ENCODE peak calls at places on chromosome 7, in four cellular contexts. One of them, this sample, is unnamed.
A peak's percentile ranks its signal among the peaks of the same experiment; 100 is the strongest.

GRCh38 chr7:131002600-131002999 is 268.6 kb upstream of the KLF14 start:
- DNase-seq in T-helper 1 cell: no peak
- DNase-seq in anterior cingulate cortex: no peak
- DNase-seq in cardiac muscle cell: no peak
- DNase-seq in this sample: no peak

GRCh38 chr7:45863715-45864114 is 9.2 kb downstream of the CCDC201 start:
- DNase-seq in T-helper 1 cell: no peak
- DNase-seq in anterior cingulate cortex: no peak
- DNase-seq in cardiac muscle cell: no peak
- DNase-seq in this sample: no peak

GRCh38 chr7:47725031-47725780 is 143.3 kb upstream of the TNS3 start:
- DNase-seq in T-helper 1 cell: no peak
- DNase-seq in anterior cingulate cortex: no peak
- DNase-seq in cardiac muscle cell: no peak
- DNase-seq in this sample: no peak

GRCh38 chr7:130880668-130881067 is 146.7 kb upstream of the KLF14 start:
- DNase-seq in T-helper 1 cell: no peak
- DNase-seq in anterior cingulate cortex: no peak
- DNase-seq in cardiac muscle cell: peak; percentile 58
- DNase-seq in this sample: no peak

GRCh38 chr7:93629291-93629801 is 54.8 kb upstream of the CALCR start:
- DNase-seq in T-helper 1 cell: no peak
- DNase-seq in anterior cingulate cortex: no peak
- DNase-seq in cardiac muscle cell: no peak
- DNase-seq in this sample: no peak

GRCh38 chr7:149869867-149870266 is 3.9 kb upstream of the ATP6V0E2 start:
- DNase-seq in T-helper 1 cell: peak; percentile 40
- DNase-seq in anterior cingulate cortex: no peak
- DNase-seq in cardiac muscle cell: no peak
- DNase-seq in this sample: no peak

GRCh38 chr7:47771301-47771989 is 176.8 kb downstream of the PKD1L1 start:
- DNase-seq in T-helper 1 cell: no peak
- DNase-seq in anterior cingulate cortex: no peak
- DNase-seq in cardiac muscle cell: no peak
- DNase-seq in this sample: no peak

GRCh38 chr7:137755846-137756685 is 90.7 kb downstream of the DGKI start:
- DNase-seq in T-helper 1 cell: no peak
- DNase-seq in anterior cingulate cortex: no peak
- DNase-seq in cardiac muscle cell: no peak
- DNase-seq in this sample: no peak

GRCh38 chr7:14691597-14692203 is 210.9 kb downstream of the DGKB start:
- DNase-seq in T-helper 1 cell: peak; percentile 29
- DNase-seq in anterior cingulate cortex: peak; percentile 16
- DNase-seq in cardiac muscle cell: peak; percentile 49
- DNase-seq in this sample: peak; percentile 27

GRCh38 chr7:81684513-81685262 is 85.2 kb downstream of the HGF start:
- DNase-seq in T-helper 1 cell: no peak
- DNase-seq in anterior cingulate cortex: no peak
- DNase-seq in cardiac muscle cell: peak; percentile 100
- DNase-seq in this sample: peak; percentile 44